ENCODE peak calls at places on chromosomes 13 and 19, in seven cellular contexts. T is heart right ventricle, E is lower lobe of right lung, A is SHP77, G is pons, L is astrocyte of the spinal cord, U is AML-193. J is an unnamed sample.

GRCh38 chr19:36420961-36421748 is 2.7 kb upstream of the ZFP82 start:
- DNase-seq in U (no peak), E (no peak), L (peak), T (peak), A (no peak), G (no peak), J (no peak)

GRCh38 chr19:42697884-42698283 is 42.4 kb downstream of the PSG3 start:
- DNase-seq in L (no peak), G (no peak), A (no peak), E (no peak), T (no peak), U (no peak), J (no peak)

GRCh38 chr19:54439174-54439851 is 9.7 kb upstream of the LENG8 start:
- DNase-seq in A (peak), T (no peak), G (peak), U (peak), E (no peak), L (peak), J (no peak)

GRCh38 chr13:94332360-94333040 is 147.0 kb downstream of the DCT start:
- DNase-seq in U (no peak), T (no peak), E (no peak), L (no peak), A (no peak), G (no peak), J (no peak)

GRCh38 chr19:18975011-18975410 is 34.0 kb upstream of the HOMER3 start:
- DNase-seq in T (no peak), G (no peak), E (no peak), U (peak), L (no peak), A (no peak), J (no peak)

GRCh38 chr13:50129065-50129922 is 114.0 kb downstream of the KCNRG start:
- DNase-seq in U (no peak), G (no peak), A (no peak), E (no peak), T (no peak), L (no peak), J (no peak)

GRCh38 chr19:52896431-52897148 is 845 bp downstream of the ZNF320 start:
- DNase-seq in A (no peak), T (peak), E (peak), U (no peak), G (peak), L (peak), J (no peak)

GRCh38 chr13:42750858-42751257 is 30.5 kb upstream of the FAM216B start:
- DNase-seq in L (no peak), U (no peak), G (no peak), T (no peak), A (no peak), E (no peak), J (no peak)

GRCh38 chr19:3699071-3699740 is 1.1 kb downstream of the PIP5K1C start:
- DNase-seq in U (peak), T (peak), E (peak), L (peak), A (no peak), G (peak), J (no peak)

GRCh38 chr13:75512253-75512652 is 25.4 kb downstream of the COMMD6 start:
- DNase-seq in A (no peak), G (peak), U (no peak), E (no peak), T (no peak), L (no peak), J (peak)

GRCh38 chr13:114237415-114238112 is 2.9 kb downstream of the CDC16 start:
- DNase-seq in T (no peak), A (no peak), G (no peak), E (no peak), L (no peak), U (no peak), J (no peak)

GRCh38 chr13:74669149-74669548 is 534.9 kb upstream of the KLF12 start:
- DNase-seq in A (no peak), U (no peak), T (no peak), L (no peak), E (no peak), G (no peak), J (no peak)

GRCh38 chr19:3176715-3177501 is 1.7 kb upstream of the S1PR4 start:
- DNase-seq in A (no peak), L (peak), U (peak), E (peak), G (no peak), T (no peak), J (no peak)

GRCh38 chr13:36858285-36858684 is 39.3 kb downstream of the RFXAP start:
- DNase-seq in T (no peak), U (peak), A (peak), G (peak), E (no peak), L (peak), J (no peak)

GRCh38 chr19:3320354-3320670 is 46.1 kb upstream of the NFIC start:
- DNase-seq in L (no peak), T (no peak), E (no peak), G (no peak), U (no peak), A (no peak), J (no peak)

J was measured in GM12878.